ENCODE peak calls at places on chromosomes 7 and 10, in eight cellular contexts. T, V, R, I, G, K, O and S are unnamed samples. For H3K4me1, the result is how much of the 10 kb centered on the place peaks cover.

GRCh38 chr7:126426652-126427051 is 826.1 kb downstream of the GRM8 start:
- DNase-seq in T (no peak), V (no peak), R (no peak), I (no peak), G (no peak), K (no peak), O (no peak), S (no peak)

GRCh38 chr7:37920619-37921339 is at the start of gene EPDR1:
- DNase-seq in T (peak), V (peak), R (peak), I (no peak), G (no peak), K (peak), O (peak), S (no peak)

GRCh38 chr7:135320277-135320676 is 86.6 kb downstream of the STRA8 start:
- DNase-seq in T (peak), V (peak), R (peak), I (peak), G (peak), K (peak), O (peak), S (no peak)

GRCh38 chr10:21943633-21944265 is 59.8 kb downstream of the DNAJC1 start:
- DNase-seq in T (no peak), V (no peak), R (no peak), I (no peak), G (no peak), K (no peak), O (no peak), S (no peak)

GRCh38 chr10:98433881-98434732 is 12.6 kb downstream of the HPS1 start:
- DNase-seq in T (peak), V (no peak), R (no peak), I (no peak), G (no peak), K (no peak), O (no peak), S (no peak)

GRCh38 chr7:119733480-119733879 is 539.5 kb upstream of the KCND2 start:
- DNase-seq in T (no peak), V (no peak), R (no peak), I (no peak), G (no peak), K (no peak), O (no peak), S (no peak)

GRCh38 chr7:64871761-64872160 is 31.3 kb upstream of the ZNF273 start:
- DNase-seq in T (no peak), V (peak), R (no peak), I (peak), G (no peak), K (no peak), O (no peak), S (peak)

GRCh38 chr7:117034851-117035462 is 81.7 kb downstream of the ST7 start:
- DNase-seq in T (no peak), V (no peak), R (no peak), I (no peak), G (no peak), K (no peak), O (no peak), S (no peak)

GRCh38 chr7:102891693-102892261 is 21.0 kb upstream of the LRRC17 start:
- DNase-seq in T (peak), V (no peak), R (peak), I (peak), G (no peak), K (peak), O (peak), S (no peak)

GRCh38 chr10:89391882-89392756 is at the start of gene IFIT1:
- DNase-seq in T (peak), V (peak), R (peak), I (peak), G (peak), K (peak), O (peak), S (peak)

GRCh38 chr10:99396471-99396870 is 34.0 kb downstream of the GOT1 start:
- DNase-seq in T (no peak), V (no peak), R (no peak), I (no peak), G (no peak), K (no peak), O (no peak), S (no peak)

GRCh38 chr7:149595078-149595477 is 97.5 kb upstream of the ZNF746 start:
- DNase-seq in T (no peak), V (no peak), R (no peak), I (no peak), G (no peak), K (no peak), O (no peak), S (no peak)

GRCh38 chr10:21496285-21497176 is 29.0 kb downstream of the SKIDA1 start:
- DNase-seq in T (peak), V (peak), R (peak), I (peak), G (peak), K (peak), O (peak), S (no peak)

GRCh38 chr10:21401196-21401595 is 124.3 kb downstream of the SKIDA1 start:
- DNase-seq in T (no peak), V (no peak), R (no peak), I (no peak), G (no peak), K (no peak), O (no peak), S (no peak)

GRCh38 chr7:18352339-18353255 is 143.0 kb upstream of the HDAC9 start:
- DNase-seq in T (no peak), V (no peak), R (peak), I (peak), G (peak), K (peak), O (peak), S (no peak)

GRCh38 chr7:55787796-55788195 is 74.8 kb downstream of the SEPTIN14 start:
- DNase-seq in T (no peak), V (no peak), R (no peak), I (no peak), G (no peak), K (no peak), O (no peak), S (peak)

GRCh38 chr7:3294432-3295100 is 6.5 kb upstream of the SDK1 start:
- DNase-seq in T (no peak), V (no peak), R (no peak), I (peak), G (no peak), K (peak), O (no peak), S (no peak)

GRCh38 chr10:83166344-83166743 is 973.0 kb upstream of the GHITM start:
- DNase-seq in T (no peak), V (no peak), R (no peak), I (no peak), G (no peak), K (no peak), O (peak), S (no peak)

GRCh38 chr7:111796671-111797070 is 234.4 kb upstream of the IMMP2L start:
- DNase-seq in T (no peak), V (no peak), R (no peak), I (no peak), G (peak), K (no peak), O (peak), S (no peak)

GRCh38 chr10:25999295-25999981 is 65.4 kb downstream of the MYO3A start:
- DNase-seq in T (no peak), V (no peak), R (no peak), I (no peak), G (no peak), K (no peak), O (no peak), S (no peak)

GRCh38 chr10:12556057-12556456 is 206.7 kb downstream of the CAMK1D start:
- DNase-seq in T (no peak), V (no peak), R (no peak), I (no peak), G (no peak), K (no peak), O (no peak), S (no peak)

GRCh38 chr7:83547526-83547925 is 101.4 kb downstream of the SEMA3E start:
- DNase-seq in T (no peak), V (no peak), R (no peak), I (peak), G (no peak), K (no peak), O (peak), S (no peak)

GRCh38 chr10:99339077-99339476 is 9.9 kb downstream of the CNNM1 start:
- DNase-seq in T (no peak), V (no peak), R (no peak), I (no peak), G (no peak), K (no peak), O (peak), S (no peak)

GRCh38 chr7:151139071-151139521 is 28.4 kb downstream of the GBX1 start:
- DNase-seq in T (peak), V (no peak), R (no peak), I (no peak), G (no peak), K (peak), O (no peak), S (no peak)

GRCh38 chr10:78424721-78425120 is 391.1 kb downstream of the RPS24 start:
- DNase-seq in T (peak), V (no peak), R (no peak), I (no peak), G (peak), K (no peak), O (peak), S (no peak)

GRCh38 chr10:13924020-13924725 is 337.4 kb downstream of the PRPF18 start:
- DNase-seq in T (no peak), V (no peak), R (no peak), I (no peak), G (no peak), K (no peak), O (no peak), S (no peak)

GRCh38 chr10:50565301-50566083 is 58.3 kb downstream of the SGMS1 start:
- DNase-seq in T (no peak), V (no peak), R (no peak), I (no peak), G (peak), K (no peak), O (no peak), S (no peak)

GRCh38 chr10:63409465-63410027 is 56.2 kb downstream of the JMJD1C start:
- DNase-seq in T (no peak), V (no peak), R (no peak), I (no peak), G (peak), K (no peak), O (no peak), S (no peak)

GRCh38 chr10:60735244-60735643 is 43.0 kb upstream of the CDK1 start:
- DNase-seq in T (no peak), V (no peak), R (no peak), I (no peak), G (no peak), K (peak), O (no peak), S (no peak)

GRCh38 chr7:100894860-100895700 is 608 bp downstream of the ACHE start:
- DNase-seq in T (peak), V (peak), R (peak), I (peak), G (peak), K (peak), O (no peak), S (no peak)

GRCh38 chr7:99125505-99125865 is 18.4 kb downstream of the SMURF1 start:
- DNase-seq in T (no peak), V (no peak), R (no peak), I (no peak), G (no peak), K (no peak), O (no peak), S (no peak)

GRCh38 chr7:81231203-81231922 is 312.5 kb upstream of the SEMA3C start:
- DNase-seq in T (no peak), V (no peak), R (no peak), I (no peak), G (no peak), K (no peak), O (no peak), S (no peak)

GRCh38 chr10:20185116-20185515 is 368.9 kb downstream of the PLXDC2 start:
- DNase-seq in T (no peak), V (no peak), R (no peak), I (no peak), G (no peak), K (no peak), O (no peak), S (no peak)

GRCh38 chr10:72332423-72333110 is 22.2 kb downstream of the DNAJB12 start:
- DNase-seq in T (no peak), V (no peak), R (no peak), I (no peak), G (no peak), K (no peak), O (no peak), S (no peak)

GRCh38 chr10:3691482-3691881 is 93.5 kb downstream of the KLF6 start:
- DNase-seq in T (no peak), V (no peak), R (no peak), I (no peak), G (no peak), K (no peak), O (no peak), S (peak)

GRCh38 chr10:3689871-3690510 is 95.0 kb downstream of the KLF6 start:
- DNase-seq in T (no peak), V (no peak), R (no peak), I (no peak), G (no peak), K (no peak), O (peak), S (no peak)

GRCh38 chr10:3693031-3693714 is 91.8 kb downstream of the KLF6 start:
- DNase-seq in T (no peak), V (no peak), R (no peak), I (no peak), G (no peak), K (no peak), O (no peak), S (peak)

GRCh38 chr10:3687510-3688081 is 97.4 kb downstream of the KLF6 start:
- DNase-seq in T (no peak), V (no peak), R (no peak), I (no peak), G (no peak), K (no peak), O (no peak), S (peak)

GRCh38 chr10:3692331-3692860 is 92.6 kb downstream of the KLF6 start:
- DNase-seq in T (no peak), V (no peak), R (peak), I (no peak), G (peak), K (no peak), O (no peak), S (peak)
- H3K27ac ChIP-seq in T (no peak), V (peak), R (peak), I (no peak), G (no peak), K (no peak), O (no peak), S (no peak)

DNA sequence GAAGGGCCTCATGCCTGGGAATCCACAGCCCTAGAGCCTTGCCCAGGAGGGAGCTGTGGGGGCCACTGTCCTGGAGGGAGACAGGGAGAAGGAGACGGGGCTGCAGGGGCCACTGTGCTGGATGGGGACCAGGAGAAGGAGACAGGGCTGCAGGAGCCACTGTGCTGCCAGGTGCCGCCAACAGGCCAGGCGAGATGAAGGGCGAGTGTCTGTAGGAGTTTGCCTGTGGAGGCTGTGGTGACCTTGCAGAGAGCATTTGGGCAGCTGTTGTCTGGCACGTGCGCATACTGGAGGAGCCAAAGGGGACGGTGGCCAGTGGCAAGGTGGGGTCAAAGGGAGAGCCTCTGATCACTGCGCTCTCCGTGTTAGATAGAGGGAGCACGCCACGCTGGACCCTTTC is 79.2 kb downstream of the NKX6-2 start:
- DNase-seq in T (peak), V (no peak), R (no peak), I (no peak), G (no peak), K (no peak), O (no peak), S (no peak)
- TF ChIP-seq EP300 in T (no peak), V (no peak), R (no peak), I (no peak), G (no peak), K (no peak), O (no peak), S (no peak)

DNA sequence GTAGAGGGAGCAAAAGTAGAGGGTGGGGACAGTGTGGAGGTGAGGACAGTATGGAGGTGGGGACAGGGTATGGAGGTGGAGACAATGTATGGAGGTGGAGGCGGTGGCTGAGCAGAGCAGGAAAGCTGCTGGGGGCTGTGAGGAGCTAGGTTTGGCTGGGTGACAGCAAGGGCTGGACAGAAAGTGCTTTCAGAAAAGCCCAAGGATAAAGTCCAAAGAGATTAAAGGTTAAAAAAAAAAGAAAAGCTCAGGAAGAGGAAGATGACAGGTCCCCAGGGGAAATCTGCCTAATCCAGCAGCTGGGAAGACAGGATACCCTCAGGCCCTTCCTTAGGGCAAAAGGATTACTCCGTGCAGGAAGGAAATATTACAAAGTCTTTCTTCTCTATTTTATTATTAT is 32.1 kb upstream of the PFKFB3 start:
- DNase-seq in T (no peak), V (no peak), R (no peak), I (no peak), G (no peak), K (peak), O (no peak), S (no peak)
- H3K4me1 ChIP-seq in T (under half), V (under half), R (under half), I (under half), G (under half), K (under half), O (under half), S (half or more)

DNA sequence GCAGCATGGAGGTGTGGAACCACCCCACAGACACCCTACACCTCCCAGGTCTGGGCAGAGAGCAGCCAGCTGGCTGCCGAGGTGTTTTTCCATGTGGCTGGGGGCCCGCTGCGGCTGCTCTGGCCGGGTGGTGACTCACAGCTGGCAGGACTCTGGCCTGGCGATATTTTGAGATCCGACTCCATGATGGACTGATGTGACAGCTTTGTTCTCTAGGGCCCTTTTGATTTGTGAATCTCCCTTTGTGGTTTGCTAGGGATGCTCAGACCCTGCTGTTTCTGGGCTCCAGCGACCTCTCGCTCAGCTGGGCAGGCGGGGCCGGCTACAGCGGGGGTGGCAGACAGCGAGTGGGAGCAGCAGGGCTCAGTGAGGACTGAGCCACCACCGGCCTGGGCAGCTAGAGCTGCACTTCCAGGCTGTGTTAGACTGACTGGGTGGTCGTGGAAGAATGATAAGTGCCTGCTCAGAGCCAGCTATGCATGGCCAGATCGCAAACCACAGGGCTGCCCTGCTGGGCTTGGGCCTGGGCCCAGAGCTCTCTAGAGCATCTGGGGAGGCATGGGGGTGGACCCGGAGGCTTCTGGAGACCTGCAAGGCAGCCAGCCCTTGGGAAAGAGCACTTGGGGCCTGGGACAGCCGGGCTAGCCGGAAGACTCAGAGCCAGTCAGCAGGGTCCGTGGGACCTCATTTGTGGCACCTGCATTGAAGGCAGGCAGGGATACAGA is 46.2 kb upstream of the GDF10 start:
- DNase-seq in T (peak), V (peak), R (no peak), I (no peak), G (no peak), K (peak), O (no peak), S (no peak)
- H3K27ac ChIP-seq in T (no peak), V (no peak), R (no peak), I (no peak), G (no peak), K (no peak), O (no peak), S (no peak)

GRCh38 chr10:5555881-5556280 is 31.1 kb downstream of the CALML3 start:
- DNase-seq in T (peak), V (no peak), R (no peak), I (peak), G (no peak), K (no peak), O (no peak), S (no peak)
- TF ChIP-seq EP300 in T (no peak), V (no peak), R (no peak), I (no peak), G (no peak), K (no peak), O (no peak), S (no peak)

GRCh38 chr7:130989006-130989795 is 255.2 kb upstream of the KLF14 start:
- DNase-seq in T (no peak), V (no peak), R (no peak), I (no peak), G (no peak), K (no peak), O (no peak), S (no peak)
- H3K4me1 ChIP-seq in T (half or more), V (half or more), R (under half), I (half or more), G (under half), K (under half), O (half or more), S (half or more)

DNA sequence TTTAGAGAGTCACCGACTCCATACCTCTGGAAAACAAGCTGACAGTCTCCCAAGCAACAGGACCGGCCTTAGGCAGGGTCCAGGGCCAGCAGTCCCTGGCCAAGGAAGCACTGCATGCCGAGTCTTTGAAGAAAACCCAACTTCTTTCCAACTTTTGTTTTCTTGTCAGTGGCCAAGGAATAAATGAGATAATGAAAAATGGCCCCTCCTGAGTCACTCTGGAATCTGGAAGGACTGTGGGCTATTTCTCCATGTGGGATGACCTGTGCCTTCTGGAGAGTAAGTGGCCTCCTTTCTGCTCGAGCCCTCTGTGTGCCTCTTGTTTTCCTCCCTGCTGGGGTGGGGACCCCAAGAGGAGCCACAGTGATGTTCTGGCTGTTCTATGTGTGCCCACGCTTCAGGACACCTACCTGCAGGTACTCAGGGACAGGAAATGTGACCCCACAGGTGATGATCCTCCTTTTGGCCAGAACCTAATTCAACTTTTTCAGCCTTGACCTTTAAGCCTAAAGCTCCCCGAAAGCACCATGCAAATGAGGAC is 70.1 kb downstream of the VWA2 start:
- DNase-seq in T (no peak), V (no peak), R (no peak), I (no peak), G (no peak), K (no peak), O (no peak), S (no peak)
- H3K27ac ChIP-seq in T (no peak), V (peak), R (no peak), I (no peak), G (no peak), K (no peak), O (no peak), S (peak)

DNA sequence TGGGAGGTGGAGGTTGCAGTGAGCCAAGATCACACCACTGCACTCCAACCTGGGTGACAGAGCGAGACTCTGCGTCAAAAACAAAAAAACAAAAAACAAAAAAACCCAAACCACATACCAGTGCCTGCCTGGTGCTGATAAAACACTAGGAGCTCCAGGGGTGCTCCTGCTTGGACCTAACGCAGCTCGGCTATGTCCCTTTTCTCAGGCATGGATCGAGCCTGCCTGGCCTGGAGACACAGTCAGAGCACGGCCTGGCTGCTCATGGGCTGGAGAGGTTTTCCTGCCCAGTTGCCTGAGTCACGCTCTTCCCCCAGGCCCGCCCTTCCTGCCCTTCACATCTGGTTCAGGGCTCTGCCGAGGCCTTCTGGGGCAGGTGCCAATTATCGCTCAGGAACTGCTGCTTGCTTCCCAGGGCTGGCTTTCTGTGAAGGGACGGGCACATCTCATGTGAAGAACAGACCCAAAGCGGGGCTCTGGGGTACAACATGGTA is 12.6 kb upstream of the NPFFR1 start:
- DNase-seq in T (peak), V (peak), R (peak), I (peak), G (peak), K (peak), O (peak), S (peak)
- TF ChIP-seq EP300 in T (no peak), V (peak), R (no peak), I (no peak), G (no peak), K (no peak), O (no peak), S (no peak)